ENCODE peak calls at places on chromosome 14, in five cellular contexts. I, W, U, A and G are unnamed samples.

GRCh38 chr14:70919774-70920173 is 12.5 kb downstream of the PCNX1 start:
- DNase-seq in W (no peak), I (no peak), U (no peak), A (no peak), G (no peak)

GRCh38 chr14:22735096-22735495 is 31.4 kb upstream of the OXA1L start:
- DNase-seq in U (no peak), A (no peak), I (no peak), W (no peak), G (no peak)

GRCh38 chr14:95524706-95525512 is 8.5 kb upstream of the SYNE3 start:
- DNase-seq in A (no peak), U (no peak), W (no peak), I (no peak), G (no peak)

GRCh38 chr14:77037886-77038511 is 9.5 kb upstream of the IRF2BPL start:
- DNase-seq in U (no peak), A (no peak), I (no peak), W (no peak), G (no peak)

GRCh38 chr14:60094306-60094897 is 2.7 kb downstream of the PCNX4 start:
- DNase-seq in W (no peak), A (no peak), U (peak), I (no peak), G (no peak)

GRCh38 chr14:74459289-74459946 is 33.4 kb upstream of the SYNDIG1L start:
- DNase-seq in A (no peak), I (no peak), W (peak), U (peak), G (no peak)

GRCh38 chr14:79197516-79197915 is 1013.8 kb downstream of the DIO2 start:
- DNase-seq in W (no peak), A (no peak), I (no peak), U (no peak), G (no peak)

GRCh38 chr14:87994974-87995373 is 2.0 kb upstream of the GALC start:
- DNase-seq in I (no peak), W (peak), A (no peak), U (no peak), G (no peak)

GRCh38 chr14:57071639-57072038 is 197.1 kb downstream of the EXOC5 start:
- DNase-seq in I (no peak), W (no peak), A (no peak), U (no peak), G (no peak)

GRCh38 chr14:80315681-80316080 is 104.4 kb upstream of the DIO2 start:
- DNase-seq in A (no peak), U (no peak), W (no peak), I (no peak), G (no peak)